ENCODE peak calls at places on chromosomes 11 and 22, in four cellular contexts. B, N, A and D are unnamed samples.

GRCh38 chr11:2942447-2942846 is 13.2 kb upstream of the PHLDA2 start:
- DNase-seq in B (no peak), N (no peak), A (no peak), D (no peak)

GRCh38 chr11:57514538-57515331 is 767 bp downstream of the SLC43A1 start:
- DNase-seq in B (no peak), N (peak; percentile 43), A (no peak), D (no peak)

GRCh38 chr22:37545703-37546435 is 14.4 kb upstream of the CDC42EP1 start:
- DNase-seq in B (no peak), N (peak; percentile 50), A (peak; percentile 44), D (no peak)

GRCh38 chr11:620935-621814 is 3.6 kb downstream of the CDHR5 start:
- DNase-seq in B (no peak), N (no peak), A (no peak), D (no peak)

GRCh38 chr22:25896098-25896497 is 154.1 kb downstream of the MYO18B start:
- DNase-seq in B (no peak), N (no peak), A (no peak), D (no peak)

GRCh38 chr11:110182886-110183285 is 89.7 kb downstream of the ZC3H12C start:
- DNase-seq in B (no peak), N (no peak), A (no peak), D (no peak)

GRCh38 chr22:37193629-37194191 is 5.7 kb upstream of the C1QTNF6 start:
- DNase-seq in B (no peak), N (no peak), A (no peak), D (no peak)

GRCh38 chr11:2771758-2772466 is 72.1 kb upstream of the KCNQ1OT1 start:
- DNase-seq in B (no peak), N (peak; percentile 31), A (peak; percentile 9), D (no peak)

GRCh38 chr22:40415531-40416266 is 45.3 kb downstream of the SGSM3 start:
- DNase-seq in B (no peak), N (no peak), A (no peak), D (no peak)

GRCh38 chr11:130037058-130037457 is 32.6 kb upstream of the APLP2 start:
- DNase-seq in B (peak; percentile 56), N (no peak), A (no peak), D (no peak)

GRCh38 chr22:42792909-42793847 is 63.9 kb downstream of the ARFGAP3 start:
- DNase-seq in B (no peak), N (no peak), A (no peak), D (peak; percentile 86)

GRCh38 chr22:32103648-32104326 is 55.3 kb downstream of the C22orf42 start:
- DNase-seq in B (no peak), N (no peak), A (no peak), D (no peak)

GRCh38 chr11:59551651-59552521 is 40.5 kb downstream of the OR4D9 start:
- DNase-seq in B (no peak), N (peak; percentile 23), A (no peak), D (no peak)

GRCh38 chr11:22634897-22635629 is 9.4 kb upstream of the FANCF start:
- DNase-seq in B (peak; percentile 14), N (no peak), A (no peak), D (peak; percentile 20)

GRCh38 chr22:34917239-34917638 is 148.7 kb upstream of the ISX start:
- DNase-seq in B (no peak), N (no peak), A (no peak), D (no peak)

GRCh38 chr11:124899376-124900145 is 1.9 kb upstream of the ROBO4 start:
- DNase-seq in B (no peak), N (no peak), A (no peak), D (no peak)

GRCh38 chr22:45242778-45243191 is 2.1 kb upstream of the KIAA0930 start:
- DNase-seq in B (no peak), N (no peak), A (no peak), D (peak; percentile 90)

GRCh38 chr11:30041171-30041570 is 24.3 kb upstream of the KCNA4 start:
- DNase-seq in B (no peak), N (no peak), A (no peak), D (no peak)

GRCh38 chr22:29689872-29690213 is 30.0 kb upstream of the CABP7 start:
- DNase-seq in B (no peak), N (peak; percentile 86), A (peak; percentile 51), D (peak; percentile 30)

GRCh38 chr11:77026236-77026635 is 8.0 kb upstream of the B3GNT6 start:
- DNase-seq in B (no peak), N (no peak), A (no peak), D (no peak)